ENCODE peak calls at places on chromosome 4, in seven cellular contexts. R is SJSA1; W is tibial artery; X is MM.1S; P is heart left ventricle; S is heart right ventricle; M is CD8-positive, alpha-beta memory T cell. Q is an unnamed sample.
A peak's percentile ranks its signal among the peaks of the same experiment; 100 is the strongest.

GRCh38 chr4:100581337-100581736 is 63.5 kb upstream of the EMCN start:
- DNase-seq in R (no peak), W (no peak), X (peak; percentile 48), P (no peak), S (no peak), M (no peak), Q (no peak)

GRCh38 chr4:819401-820229 is 6.3 kb downstream of the CPLX1 start:
- DNase-seq in R (no peak), W (no peak), X (no peak), P (no peak), S (no peak), M (no peak), Q (no peak)

GRCh38 chr4:168200685-168201084 is 108.3 kb downstream of the ANXA10 start:
- DNase-seq in R (no peak), W (no peak), X (no peak), P (no peak), S (no peak), M (no peak), Q (no peak)

GRCh38 chr4:21136231-21136630 is 436.0 kb downstream of the PACRGL start:
- DNase-seq in R (no peak), W (no peak), X (no peak), P (no peak), S (no peak), M (no peak), Q (no peak)

GRCh38 chr4:176753049-176753448 is 39.7 kb downstream of the VEGFC start:
- DNase-seq in R (peak; percentile 87), W (no peak), X (no peak), P (no peak), S (no peak), M (no peak), Q (no peak)

GRCh38 chr4:156677136-156677535 is 294.5 kb downstream of the PDGFC start:
- DNase-seq in R (no peak), W (no peak), X (peak; percentile 57), P (no peak), S (no peak), M (no peak), Q (no peak)

GRCh38 chr4:7774301-7775019 is 165.2 kb downstream of the AFAP1 start:
- DNase-seq in R (no peak), W (peak; percentile 59), X (no peak), P (no peak), S (no peak), M (no peak), Q (no peak)

GRCh38 chr4:143296397-143297067 is 40.1 kb upstream of the GAB1 start:
- DNase-seq in R (no peak), W (no peak), X (no peak), P (no peak), S (no peak), M (no peak), Q (no peak)

GRCh38 chr4:118352843-118353373 is at the start of gene PRSS12:
- DNase-seq in R (peak; percentile 78), W (no peak), X (peak; percentile 87), P (peak; percentile 21), S (peak; percentile 10), M (peak; percentile 41), Q (peak; percentile 87)

GRCh38 chr4:106080376-106080775 is 185.1 kb downstream of the NPNT start:
- DNase-seq in R (no peak), W (no peak), X (no peak), P (no peak), S (no peak), M (no peak), Q (no peak)

GRCh38 chr4:104420766-104421165 is 73.9 kb downstream of the CXXC4 start:
- DNase-seq in R (no peak), W (no peak), X (no peak), P (no peak), S (no peak), M (no peak), Q (no peak)

DNA sequence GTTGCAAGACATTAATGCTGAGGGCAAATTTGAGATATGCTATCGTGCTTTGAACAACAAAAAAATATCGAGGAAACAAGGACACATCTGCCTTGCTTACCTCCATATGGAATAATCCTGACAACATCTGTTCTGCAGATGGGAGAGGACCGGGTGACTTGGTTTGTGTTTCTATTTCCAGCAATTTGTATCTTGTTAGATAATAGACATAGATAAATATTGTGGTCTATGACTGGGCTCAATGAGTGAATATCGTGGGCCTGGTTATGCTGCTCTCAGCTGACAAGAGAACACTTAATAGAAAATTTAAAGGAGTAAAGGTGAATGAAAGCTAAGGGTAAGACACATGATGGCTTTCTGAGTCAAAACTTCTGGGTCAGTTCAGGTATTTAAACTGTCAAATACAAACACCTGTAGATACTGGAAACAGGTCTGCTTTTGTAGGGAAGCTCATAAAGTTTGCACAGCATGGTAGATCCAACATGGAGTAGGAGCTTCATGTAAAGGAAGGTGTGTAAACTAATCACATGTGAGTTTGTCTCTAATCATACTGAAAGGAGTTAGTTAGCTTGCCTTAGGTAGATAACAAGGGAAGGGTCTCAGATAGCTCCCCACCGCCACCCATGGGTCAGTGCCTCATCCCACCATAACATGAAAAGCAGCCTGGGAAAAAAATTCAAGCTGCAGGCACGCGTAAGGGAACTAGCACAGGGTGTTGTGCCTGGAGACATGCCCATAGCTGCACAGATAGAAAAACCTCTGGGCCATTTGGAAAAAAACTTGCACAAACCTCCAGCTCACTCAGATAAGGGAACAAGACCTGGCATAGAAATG is 904.1 kb upstream of the EPHA5 start:
- DNase-seq in R (peak; percentile 44), W (no peak), X (no peak), P (no peak), S (no peak), M (no peak), Q (peak; percentile 13)
- H3K27ac ChIP-seq in R (no peak overlapping the region), W (no peak overlapping the region), X (no peak overlapping the region), P (no peak overlapping the region), S (no peak overlapping the region), M (no peak overlapping the region), Q (no peak overlapping the region)

DNA sequence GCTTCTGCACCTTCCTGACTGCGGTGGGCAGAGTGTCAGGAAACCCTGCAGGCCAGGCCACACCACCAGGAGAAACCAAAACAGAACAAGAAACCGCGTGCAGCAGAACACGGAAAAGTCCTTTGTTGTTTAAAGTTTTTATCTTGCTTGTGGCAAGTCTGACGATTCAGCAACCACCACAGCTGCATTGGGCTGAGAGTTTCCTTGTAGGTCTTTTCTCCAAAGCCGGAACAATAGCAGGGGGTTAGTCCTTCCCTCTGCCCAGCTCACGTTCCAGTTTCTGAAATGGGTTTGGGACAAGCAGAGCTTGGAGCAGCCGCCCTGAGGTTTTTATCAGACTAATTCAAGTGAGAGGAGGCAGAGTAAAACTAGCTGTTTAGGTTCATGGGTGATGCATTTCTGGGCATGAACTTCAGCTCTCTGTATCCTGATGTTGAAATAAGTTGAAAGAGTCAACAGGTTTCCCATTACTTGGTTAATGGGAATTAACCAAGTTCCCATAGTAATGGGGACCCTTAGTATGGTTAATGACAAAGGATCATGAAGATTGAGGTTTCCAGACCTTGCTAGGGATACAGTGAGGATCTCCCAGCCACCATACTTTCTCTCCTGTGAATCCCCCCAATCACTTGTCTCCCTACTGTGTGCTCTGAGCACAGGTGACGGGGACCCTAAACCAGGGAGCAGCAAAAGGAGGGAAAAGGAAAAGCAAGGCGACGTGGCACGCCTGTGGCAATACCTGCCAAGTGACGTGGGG is 217.0 kb downstream of the PTTG2 start:
- DNase-seq in R (peak; percentile 23), W (no peak), X (peak; percentile 91), P (peak; percentile 47), S (peak; percentile 36), M (peak; percentile 55), Q (peak; percentile 66)
- H3K27ac ChIP-seq in R (no peak overlapping the region), W (no peak overlapping the region), X (peak overlapping the region; percentile 98), P (peak overlapping the region; percentile 43), S (peak overlapping the region; percentile 79), M (no peak overlapping the region), Q (peak overlapping the region; percentile 76)

GRCh38 chr4:184992422-184992821 is 25.9 kb upstream of the HELT start:
- DNase-seq in R (no peak), W (no peak), X (no peak), P (no peak), S (no peak), M (no peak), Q (no peak)

GRCh38 chr4:184994623-184995010 is 23.7 kb upstream of the HELT start:
- DNase-seq in R (no peak), W (no peak), X (no peak), P (no peak), S (no peak), M (no peak), Q (no peak)

GRCh38 chr4:184994010-184994622 is 24.2 kb upstream of the HELT start:
- DNase-seq in R (no peak), W (no peak), X (no peak), P (no peak), S (no peak), M (no peak), Q (no peak)

GRCh38 chr4:184993243-184993642 is 25.0 kb upstream of the HELT start:
- DNase-seq in R (no peak), W (no peak), X (no peak), P (no peak), S (no peak), M (no peak), Q (no peak)

DNA sequence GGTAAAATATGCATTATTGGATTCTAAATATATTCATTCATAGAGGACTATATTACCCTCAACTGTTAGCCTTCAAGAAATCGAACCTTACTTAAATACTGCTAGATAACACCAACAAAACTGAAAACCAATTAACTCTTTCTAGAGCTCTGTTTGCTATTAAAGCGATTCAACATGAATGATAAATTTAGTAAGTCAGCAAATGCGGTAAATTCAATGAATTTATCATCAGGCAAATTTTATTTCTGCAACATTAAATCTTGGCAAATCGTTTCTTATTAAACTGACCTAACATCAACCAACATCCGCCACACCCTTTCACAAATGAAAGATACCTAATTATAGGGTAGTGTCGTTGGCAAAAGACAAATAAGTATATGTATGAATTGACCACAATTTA is 26.4 kb upstream of the HELT start:
- DNase-seq in R (no peak), W (no peak), X (no peak), P (no peak), S (no peak), M (no peak), Q (no peak)
- H3K27ac ChIP-seq in R (no peak overlapping the region), W (no peak overlapping the region), X (no peak overlapping the region), P (no peak overlapping the region), S (no peak overlapping the region), M (no peak overlapping the region), Q (no peak overlapping the region)

GRCh38 chr4:165198329-165198728 is 9.0 kb upstream of the KLHL2 start:
- DNase-seq in R (no peak), W (no peak), X (no peak), P (no peak), S (no peak), M (no peak), Q (no peak)

GRCh38 chr4:165199722-165200121 is 7.6 kb upstream of the KLHL2 start:
- DNase-seq in R (no peak), W (no peak), X (no peak), P (no peak), S (no peak), M (no peak), Q (no peak)

GRCh38 chr4:165201806-165202205 is 5.6 kb upstream of the KLHL2 start:
- DNase-seq in R (no peak), W (no peak), X (no peak), P (no peak), S (no peak), M (no peak), Q (no peak)

GRCh38 chr4:165203541-165204461 is 3.6 kb upstream of the KLHL2 start:
- DNase-seq in R (no peak), W (no peak), X (no peak), P (no peak), S (no peak), M (no peak), Q (no peak)

DNA sequence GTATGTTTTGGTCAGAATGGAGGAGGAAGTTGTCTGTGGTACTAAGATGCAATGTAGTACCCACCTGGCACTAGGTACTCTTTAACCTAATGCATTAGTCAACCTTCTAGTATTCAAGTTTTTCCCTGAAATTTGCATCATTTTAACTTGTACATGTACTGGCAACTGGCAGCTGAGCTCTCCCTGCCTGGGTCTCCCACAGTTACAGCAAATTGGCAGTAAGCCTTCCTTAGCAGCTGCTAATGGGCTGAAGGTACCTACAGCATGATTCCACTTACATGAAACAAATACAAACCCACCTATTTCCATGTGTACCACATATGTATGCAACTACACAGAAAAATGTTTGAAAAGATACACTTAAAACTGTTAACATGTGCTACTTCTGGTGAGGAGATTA is 8.1 kb upstream of the KLHL2 start:
- DNase-seq in R (no peak), W (no peak), X (no peak), P (no peak), S (no peak), M (no peak), Q (no peak)
- H3K27ac ChIP-seq in R (no peak overlapping the region), W (no peak overlapping the region), X (no peak overlapping the region), P (no peak overlapping the region), S (no peak overlapping the region), M (no peak overlapping the region), Q (no peak overlapping the region)

Q was measured in pancreas.